ENCODE peak calls at places on chromosome 1, in ten cellular contexts. A is astrocyte of the spinal cord, J is foreskin fibroblast, M is CMK, T is NCI-H748 treated with DMSO at 0.1 percent for 48 hours, P is HTR-8/SVneo, B is iPS DF 19.7, C is small intestine, X is left ventricle myocardium superior, H is heart left ventricle. I is an unnamed sample.

GRCh38 chr1:119673171-119673940 is 25.3 kb upstream of the ZNF697 start:
- DNase-seq in A (peak), J (peak), M (no peak), T (no peak), P (no peak), B (no peak), C (no peak), X (no peak), H (no peak), I (peak)

GRCh38 chr1:248174521-248174920 is at the start of gene OR2M2:
- DNase-seq in A (no peak), J (no peak), M (no peak), T (no peak), P (no peak), B (no peak), C (no peak), X (no peak), H (no peak), I (no peak)

GRCh38 chr1:173009597-173009996 is 41.1 kb downstream of the TNFSF18 start:
- DNase-seq in A (no peak), J (peak), M (no peak), T (no peak), P (no peak), B (no peak), C (no peak), X (peak), H (peak), I (no peak)

GRCh38 chr1:228474507-228474906 is 12.7 kb upstream of the RNF187 start:
- DNase-seq in A (no peak), J (no peak), M (no peak), T (no peak), P (no peak), B (no peak), C (no peak), X (no peak), H (no peak), I (no peak)

GRCh38 chr1:151315565-151316235 is 11.5 kb downstream of the PI4KB start:
- DNase-seq in A (no peak), J (no peak), M (no peak), T (no peak), P (no peak), B (no peak), C (no peak), X (no peak), H (peak), I (no peak)

GRCh38 chr1:17216078-17216477 is 11.2 kb downstream of the PADI1 start:
- DNase-seq in A (no peak), J (no peak), M (no peak), T (no peak), P (no peak), B (no peak), C (no peak), X (no peak), H (no peak), I (no peak)

GRCh38 chr1:1881727-1882126 is 9.2 kb downstream of the GNB1 start:
- DNase-seq in A (no peak), J (no peak), M (no peak), T (no peak), P (no peak), B (no peak), C (peak), X (no peak), H (no peak), I (no peak)

GRCh38 chr1:20551161-20551560 is 1.2 kb upstream of the FAM43B start:
- DNase-seq in A (no peak), J (no peak), M (peak), T (no peak), P (no peak), B (no peak), C (no peak), X (no peak), H (peak), I (no peak)

I was measured in HepG2.